ENCODE peak calls at places on chromosomes 1 and 21, in four cellular contexts. V is K562, H is GM12891, J is GM12878. C is an unnamed sample.

GRCh38 chr1:217029311-217030157 is 306.3 kb upstream of the ESRRG start:
- DNase-seq in V (no peak), H (no peak), J (no peak), C (no peak)

GRCh38 chr1:214331827-214332423 is 51.0 kb downstream of the SMYD2 start:
- DNase-seq in V (peak), H (peak), J (no peak), C (peak)

GRCh38 chr1:59707216-59707615 is 107.5 kb upstream of the HOOK1 start:
- DNase-seq in V (no peak), H (no peak), J (no peak), C (no peak)

GRCh38 chr1:75615664-75616435 is 4.9 kb upstream of the SLC44A5 start:
- DNase-seq in V (peak), H (peak), J (no peak), C (no peak)

GRCh38 chr1:110494522-110495406 is 24.2 kb downstream of the KCNA10 start:
- DNase-seq in V (no peak), H (no peak), J (no peak), C (no peak)

GRCh38 chr1:32249831-32250525 is 1.1 kb upstream of the LCK start:
- DNase-seq in V (peak), H (peak), J (peak), C (peak)

GRCh38 chr1:226378071-226378470 is 29.8 kb downstream of the PARP1 start:
- DNase-seq in V (no peak), H (no peak), J (no peak), C (no peak)

GRCh38 chr21:34276711-34277425 is 86.9 kb upstream of the KCNE2 start:
- DNase-seq in V (no peak), H (no peak), J (peak), C (no peak)

GRCh38 chr21:35697321-35697808 is 363.0 kb downstream of the SETD4 start:
- DNase-seq in V (no peak), H (no peak), J (no peak), C (no peak)

GRCh38 chr1:2501041-2501819 is 25.1 kb downstream of the PLCH2 start:
- DNase-seq in V (no peak), H (no peak), J (no peak), C (no peak)

GRCh38 chr1:118984086-118984989 is 3.8 kb downstream of the TBX15 start:
- DNase-seq in V (no peak), H (no peak), J (no peak), C (no peak)

GRCh38 chr1:27971674-27972073 is 11.9 kb downstream of the XKR8 start:
- DNase-seq in V (no peak), H (no peak), J (no peak), C (no peak)

GRCh38 chr1:223341111-223341510 is 22.9 kb downstream of the SUSD4 start:
- DNase-seq in V (no peak), H (no peak), J (no peak), C (no peak)

GRCh38 chr1:44354268-44354839 is 703 bp downstream of the ERI3 start:
- DNase-seq in V (no peak), H (no peak), J (no peak), C (no peak)

GRCh38 chr1:227885135-227885647 is 62.5 kb downstream of the WNT9A start:
- DNase-seq in V (no peak), H (peak), J (no peak), C (no peak)
- TF ChIP-seq SPI1 in V (no peak), H (no peak), J (no peak), C (no peak)

GRCh38 chr1:36583080-36583479 is 100.4 kb upstream of the CSF3R start:
- DNase-seq in V (no peak), H (no peak), J (no peak), C (no peak)
- TF ChIP-seq SPI1 in V (no peak), H (no peak), J (no peak), C (no peak)

GRCh38 chr1:201636581-201636980 is 97.7 kb downstream of the NAV1 start:
- DNase-seq in V (no peak), H (no peak), J (no peak), C (no peak)
- TF ChIP-seq SPI1 in V (no peak), H (no peak), J (no peak), C (no peak)

DNA sequence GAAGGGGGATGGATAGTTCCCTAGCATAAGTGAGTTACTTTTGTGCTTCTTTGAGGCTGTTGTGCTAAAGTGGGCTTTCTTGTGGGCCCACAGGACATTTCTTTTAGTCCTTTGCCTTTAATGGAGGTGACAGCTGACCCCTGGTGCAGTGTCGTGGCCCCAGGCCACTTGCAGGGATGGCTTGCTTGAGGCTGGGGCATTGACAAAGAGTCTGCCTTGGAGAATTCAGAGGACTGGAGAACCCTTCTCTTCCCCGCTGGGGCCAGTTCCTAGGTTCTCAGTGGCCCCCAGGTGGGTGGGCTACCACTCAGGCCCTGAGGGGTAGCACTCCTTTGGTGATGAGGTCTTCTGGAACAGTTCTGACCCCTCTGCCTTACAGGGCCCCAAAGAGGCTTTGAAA is 12.8 kb downstream of the ABCG1 start:
- DNase-seq in V (no peak), H (no peak), J (no peak), C (no peak)
- TF ChIP-seq SPI1 in V (no peak), H (no peak), J (no peak), C (no peak)

DNA sequence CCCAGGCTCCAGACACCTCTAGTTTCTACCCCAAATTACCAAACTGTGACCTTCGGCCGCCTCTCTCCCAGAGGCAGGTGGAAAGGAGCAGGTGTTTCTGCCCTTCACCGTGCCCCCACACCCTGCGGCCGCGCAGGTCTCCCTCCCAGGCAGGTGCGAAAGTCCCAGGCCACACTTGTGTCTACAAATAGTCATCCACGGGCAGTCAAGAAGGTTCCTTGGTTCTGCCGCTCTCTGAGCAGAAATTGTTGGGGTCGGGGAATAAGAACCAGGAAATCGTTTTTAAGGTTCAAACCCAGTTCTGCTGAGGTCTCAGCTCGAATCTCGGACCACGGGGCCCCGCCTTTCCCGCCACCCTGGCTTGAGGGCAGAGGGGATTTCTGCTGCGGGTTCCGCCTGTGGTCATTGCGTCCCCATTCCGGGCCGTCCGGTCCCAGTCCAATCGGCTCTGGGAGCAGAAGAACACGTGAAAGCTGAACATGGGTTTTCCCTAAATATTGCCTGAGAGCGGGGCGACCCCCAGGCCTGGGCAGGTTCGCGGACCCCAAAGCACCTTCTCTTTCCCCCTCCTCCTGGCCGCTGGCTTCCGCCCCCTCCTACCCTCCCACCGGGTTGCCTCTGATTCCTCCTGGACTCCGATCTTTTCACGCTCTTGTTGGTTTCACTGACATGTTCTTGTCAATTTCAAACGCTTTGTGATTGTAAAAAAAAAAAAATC is 1.2 kb upstream of the ATF3 start:
- DNase-seq in V (no peak), H (peak), J (no peak), C (no peak)
- TF ChIP-seq SPI1 in V (no peak), H (no peak), J (no peak), C (no peak)

GRCh38 chr1:67118191-67118590 is 16.6 kb downstream of the C1orf141 start:
- DNase-seq in V (no peak), H (no peak), J (no peak), C (no peak)
- TF ChIP-seq SPI1 in V (no peak), H (no peak), J (no peak), C (no peak)

GRCh38 chr1:167199656-167200055 is 21.0 kb upstream of the POU2F1 start:
- DNase-seq in V (no peak), H (no peak), J (no peak), C (no peak)
- TF ChIP-seq SPI1 in V (no peak), H (no peak), J (no peak), C (no peak)

DNA sequence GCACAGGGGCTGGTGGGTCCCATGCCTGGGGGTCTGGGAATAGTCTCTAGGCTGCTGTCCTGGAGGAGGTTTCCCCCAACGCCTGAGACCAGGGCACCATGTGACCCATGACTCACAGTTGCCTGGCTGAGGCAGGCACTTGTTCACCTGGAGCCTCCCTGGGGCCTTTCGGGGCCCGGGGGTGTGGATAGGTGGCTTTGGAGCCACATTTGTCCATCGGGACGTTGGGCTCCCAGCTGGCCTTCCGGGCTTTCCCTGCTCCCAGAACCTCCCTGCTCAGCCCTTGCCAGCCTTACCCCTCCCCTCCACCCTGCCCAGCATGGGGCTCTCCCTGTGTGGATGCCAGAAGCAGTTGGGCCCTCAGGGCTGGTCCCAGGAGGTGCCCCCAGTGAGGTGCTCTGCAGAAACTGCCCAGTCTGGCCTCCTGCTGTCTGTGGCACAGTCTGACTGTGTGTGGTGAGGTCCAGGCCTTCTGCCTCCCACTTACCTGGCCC is 14.2 kb downstream of the COL6A1 start:
- DNase-seq in V (no peak), H (no peak), J (no peak), C (no peak)
- TF ChIP-seq SPI1 in V (no peak), H (no peak), J (no peak), C (no peak)

GRCh38 chr1:9845914-9846313 is 22.1 kb upstream of the CLSTN1 start:
- DNase-seq in V (no peak), H (no peak), J (no peak), C (no peak)

GRCh38 chr1:9844746-9845145 is 21.0 kb upstream of the CLSTN1 start:
- DNase-seq in V (no peak), H (no peak), J (no peak), C (no peak)

GRCh38 chr1:9842781-9843575 is 19.2 kb upstream of the CLSTN1 start:
- DNase-seq in V (no peak), H (no peak), J (no peak), C (no peak)

GRCh38 chr1:9843576-9843945 is 19.8 kb upstream of the CLSTN1 start:
- DNase-seq in V (no peak), H (no peak), J (no peak), C (no peak)

GRCh38 chr1:9844106-9844505 is 20.3 kb upstream of the CLSTN1 start:
- DNase-seq in V (no peak), H (no peak), J (no peak), C (no peak)
- TF ChIP-seq SPI1 in V (no peak), H (no peak), J (no peak), C (no peak)